ENCODE peak calls at places on chromosome 7, in five cellular contexts. S is mesendoderm, L is pancreas, P is fibroblast of lung, Y is stomach. O is an unnamed sample. For H3K4me1, the result is how much of the 10 kb centered on the place peaks cover.

GRCh38 chr7:141386881-141387280 is 164.3 kb upstream of the AGK start:
- DNase-seq in S (no peak), L (no peak), P (no peak), Y (no peak), O (no peak)

GRCh38 chr7:39005461-39005860 is 27.8 kb downstream of the POU6F2 start:
- DNase-seq in S (no peak), L (no peak), P (no peak), Y (no peak), O (no peak)

GRCh38 chr7:79452032-79452494 is 1.4 kb downstream of the MAGI2 start:
- DNase-seq in S (peak), L (peak), P (peak), Y (peak), O (peak)

GRCh38 chr7:137836113-137836509 is 10.7 kb downstream of the DGKI start:
- DNase-seq in S (no peak), L (no peak), P (peak), Y (no peak), O (no peak)

GRCh38 chr7:101678138-101678479 is 49.0 kb upstream of the MYL10 start:
- DNase-seq in S (no peak), L (no peak), P (no peak), Y (no peak), O (no peak)

GRCh38 chr7:22147113-22147512 is 201.4 kb upstream of the CDCA7L start:
- DNase-seq in S (no peak), L (no peak), P (no peak), Y (no peak), O (no peak)

GRCh38 chr7:121797283-121798037 is 75.5 kb upstream of the PTPRZ1 start:
- DNase-seq in S (peak), L (no peak), P (peak), Y (no peak), O (no peak)

GRCh38 chr7:47329320-47329926 is 252.5 kb downstream of the TNS3 start:
- DNase-seq in S (no peak), L (no peak), P (no peak), Y (no peak), O (peak)

GRCh38 chr7:41537024-41537423 is 165.9 kb downstream of the INHBA start:
- DNase-seq in S (no peak), L (no peak), P (peak), Y (no peak), O (no peak)

GRCh38 chr7:157572622-157573021 is 235.8 kb downstream of the DNAJB6 start:
- DNase-seq in S (no peak), L (no peak), P (no peak), Y (no peak), O (no peak)

GRCh38 chr7:150977382-150978135 is 562 bp downstream of the KCNH2 start:
- DNase-seq in S (no peak), L (no peak), P (no peak), Y (no peak), O (no peak)

GRCh38 chr7:24786941-24787340 is 29.7 kb upstream of the GSDME start:
- DNase-seq in S (peak), L (no peak), P (peak), Y (no peak), O (no peak)

GRCh38 chr7:123635551-123636359 is 19.9 kb upstream of the LMOD2 start:
- DNase-seq in S (peak), L (no peak), P (peak), Y (no peak), O (no peak)

GRCh38 chr7:47304727-47305719 is 276.9 kb downstream of the TNS3 start:
- DNase-seq in S (no peak), L (no peak), P (no peak), Y (no peak), O (peak)

GRCh38 chr7:16343612-16344011 is 77.7 kb downstream of the CRPPA start:
- DNase-seq in S (no peak), L (no peak), P (no peak), Y (no peak), O (no peak)

GRCh38 chr7:47982610-47983009 is 3.2 kb upstream of the HUS1 start:
- DNase-seq in S (no peak), L (no peak), P (no peak), Y (no peak), O (no peak)

GRCh38 chr7:17078298-17078697 is 196.5 kb upstream of the AGR3 start:
- DNase-seq in S (no peak), L (no peak), P (no peak), Y (no peak), O (no peak)

GRCh38 chr7:128092221-128092620 is 61.0 kb upstream of the LRRC4 start:
- DNase-seq in S (no peak), L (no peak), P (no peak), Y (peak), O (no peak)

GRCh38 chr7:70316745-70317144 is 718.5 kb downstream of the AUTS2 start:
- DNase-seq in S (no peak), L (no peak), P (no peak), Y (no peak), O (no peak)

GRCh38 chr7:45968856-45969536 is 47.9 kb upstream of the IGFBP3 start:
- DNase-seq in S (no peak), L (no peak), P (no peak), Y (no peak), O (no peak)

GRCh38 chr7:157538321-157538720 is 201.5 kb downstream of the DNAJB6 start:
- DNase-seq in S (no peak), L (no peak), P (no peak), Y (no peak), O (no peak)

GRCh38 chr7:115658223-115658622 is 372.3 kb downstream of the TFEC start:
- DNase-seq in S (no peak), L (no peak), P (no peak), Y (no peak), O (no peak)

GRCh38 chr7:115662676-115663075 is 367.9 kb downstream of the TFEC start:
- DNase-seq in S (no peak), L (no peak), P (no peak), Y (no peak), O (no peak)

GRCh38 chr7:115662120-115662519 is 368.4 kb downstream of the TFEC start:
- DNase-seq in S (no peak), L (no peak), P (peak), Y (no peak), O (no peak)
- H3K27ac ChIP-seq in S (no peak), L (no peak), P (no peak), Y (no peak), O (no peak)

DNA sequence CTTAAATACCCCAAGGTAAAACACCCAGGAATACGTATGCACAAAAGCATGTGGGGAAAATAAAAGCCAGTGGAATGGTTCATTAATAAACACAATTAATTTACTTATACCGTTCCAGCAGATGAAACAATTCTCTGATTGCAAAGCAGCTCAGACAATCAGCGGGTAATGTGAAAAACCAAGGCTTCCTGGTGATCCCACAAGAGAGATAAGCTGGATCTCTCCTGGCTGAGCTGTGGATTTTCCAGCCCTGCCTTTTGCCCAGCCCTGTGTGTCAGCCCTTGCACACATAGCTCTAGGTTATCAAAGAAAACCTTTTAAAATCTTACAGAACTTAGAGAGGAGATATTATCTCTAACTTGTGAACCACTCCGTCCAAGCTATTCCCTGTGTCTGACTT is 1010.7 kb upstream of the AUTS2 start:
- DNase-seq in S (no peak), L (no peak), P (no peak), Y (no peak), O (no peak)
- H3K4me1 ChIP-seq in S (under half), L (under half), P (under half), Y (under half), O (under half)

GRCh38 chr7:92669616-92670153 is 79.5 kb upstream of the FAM133B start:
- DNase-seq in S (no peak), L (no peak), P (peak), Y (peak), O (no peak)

GRCh38 chr7:92670204-92670851 is 80.1 kb upstream of the FAM133B start:
- DNase-seq in S (no peak), L (no peak), P (no peak), Y (no peak), O (no peak)

GRCh38 chr7:92667816-92668540 is 77.8 kb upstream of the FAM133B start:
- DNase-seq in S (no peak), L (no peak), P (peak), Y (no peak), O (no peak)

GRCh38 chr7:92665926-92666325 is 75.7 kb upstream of the FAM133B start:
- DNase-seq in S (no peak), L (no peak), P (no peak), Y (no peak), O (no peak)

GRCh38 chr7:92668564-92668963 is 78.4 kb upstream of the FAM133B start:
- DNase-seq in S (no peak), L (no peak), P (no peak), Y (no peak), O (no peak)
- H3K27ac ChIP-seq in S (no peak), L (no peak), P (no peak), Y (no peak), O (no peak)

GRCh38 chr7:139765143-139765542 is 12.7 kb downstream of the HIPK2 start:
- DNase-seq in S (no peak), L (no peak), P (no peak), Y (no peak), O (no peak)
- H3K4me1 ChIP-seq in S (under half), L (under half), P (under half), Y (half or more), O (half or more)

DNA sequence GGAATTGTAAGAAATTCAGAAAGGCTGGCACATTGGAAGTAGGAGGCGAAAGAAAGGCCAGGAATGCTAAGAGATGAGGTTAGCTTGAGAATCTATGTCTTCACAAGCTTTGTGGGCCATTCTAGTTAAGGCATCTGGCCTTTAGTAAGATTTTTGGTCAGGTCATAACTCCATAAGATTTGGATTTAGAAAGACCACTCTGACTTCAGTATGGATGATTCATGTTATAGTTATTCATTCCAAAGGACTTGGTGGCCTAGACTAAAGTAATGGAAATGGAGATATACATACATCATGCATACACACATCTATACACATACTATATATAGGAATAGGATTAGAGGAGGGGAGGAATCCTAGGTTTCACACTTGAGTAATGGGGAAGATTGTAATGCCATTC is 77.5 kb downstream of the SEPTIN7 start:
- DNase-seq in S (no peak), L (no peak), P (peak), Y (no peak), O (no peak)
- H3K27ac ChIP-seq in S (no peak), L (no peak), P (no peak), Y (no peak), O (no peak)

DNA sequence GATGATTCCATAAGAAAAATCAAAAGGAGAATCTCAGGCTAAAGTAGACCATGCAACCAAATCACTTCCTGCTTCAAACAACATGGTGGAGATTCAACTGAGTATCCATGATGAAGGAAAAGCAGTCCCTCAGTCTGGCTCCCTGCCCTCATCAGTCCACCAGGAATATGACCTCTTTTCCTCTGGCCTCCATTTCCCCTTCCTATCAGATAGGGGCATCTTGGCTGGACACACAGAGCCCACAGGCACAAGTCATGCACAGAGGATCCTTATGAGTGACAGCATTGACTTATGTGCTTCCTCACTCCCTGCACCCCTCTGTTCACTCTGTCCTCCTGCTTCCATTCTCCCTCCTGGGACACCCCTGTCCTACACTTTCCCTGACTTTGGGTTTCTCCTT is 16.8 kb downstream of the PIP start:
- DNase-seq in S (no peak), L (no peak), P (no peak), Y (no peak), O (no peak)
- H3K4me1 ChIP-seq in S (under half), L (under half), P (under half), Y (under half), O (under half)

GRCh38 chr7:1150400-1151002 is 9.5 kb downstream of the ZFAND2A start:
- DNase-seq in S (no peak), L (no peak), P (no peak), Y (no peak), O (no peak)
- H3K27ac ChIP-seq in S (no peak), L (no peak), P (no peak), Y (no peak), O (no peak)

GRCh38 chr7:30452278-30452930 is 26.2 kb downstream of the NOD1 start:
- DNase-seq in S (no peak), L (no peak), P (no peak), Y (no peak), O (no peak)

GRCh38 chr7:30453016-30453415 is 25.6 kb downstream of the NOD1 start:
- DNase-seq in S (no peak), L (no peak), P (no peak), Y (no peak), O (no peak)

GRCh38 chr7:30451539-30452277 is 26.9 kb downstream of the NOD1 start:
- DNase-seq in S (no peak), L (no peak), P (no peak), Y (no peak), O (no peak)

GRCh38 chr7:30450983-30451497 is 27.5 kb downstream of the NOD1 start:
- DNase-seq in S (no peak), L (no peak), P (no peak), Y (no peak), O (no peak)

DNA sequence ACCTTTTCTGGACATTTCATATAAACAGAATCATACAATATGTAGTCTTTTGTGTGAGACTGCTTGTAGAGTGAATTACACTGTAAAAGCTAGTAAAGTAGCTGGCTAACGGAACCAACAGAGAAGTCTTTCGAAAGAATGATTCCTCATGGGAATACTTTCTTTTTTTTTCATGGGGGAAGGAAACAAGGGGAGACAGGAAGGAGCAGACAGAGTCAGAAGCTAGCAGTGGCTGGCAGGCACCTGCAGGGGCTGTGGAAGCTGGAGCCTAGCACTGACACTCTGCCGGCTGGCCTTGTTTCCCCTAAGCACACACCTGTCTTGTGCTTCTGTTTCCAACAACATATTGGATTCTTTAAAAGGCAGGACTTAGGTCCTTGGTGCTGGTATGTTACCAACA is 24.7 kb downstream of the NOD1 start:
- DNase-seq in S (no peak), L (no peak), P (no peak), Y (no peak), O (no peak)
- H3K4me1 ChIP-seq in S (under half), L (under half), P (under half), Y (under half), O (under half)

GRCh38 chr7:32765185-32765584 is 126.4 kb downstream of the KBTBD2 start:
- DNase-seq in S (no peak), L (no peak), P (no peak), Y (no peak), O (no peak)
- H3K27ac ChIP-seq in S (no peak), L (no peak), P (no peak), Y (no peak), O (peak)